ENCODE peak calls at places on chromosomes 4 and X, in ten cellular contexts. I, W, O, R, H, B, E, J, F and K are unnamed samples.

GRCh38 chr4:121800638-121800960 is 524 bp upstream of the EXOSC9 start:
- DNase-seq in I (no peak), B (no peak), O (no peak), J (no peak), R (no peak), F (no peak), W (no peak), H (no peak), E (no peak), K (no peak)

GRCh38 chr4:81632581-81633247 is 161.0 kb upstream of the RASGEF1B start:
- DNase-seq in H (no peak), F (no peak), R (peak; percentile 65), B (no peak), J (peak; percentile 69), E (no peak), O (no peak), W (no peak), I (no peak), K (no peak)

GRCh38 chrX:14865201-14865600 is 7.7 kb downstream of the FANCB start:
- DNase-seq in R (no peak), F (peak; percentile 29), B (no peak), E (no peak), H (no peak), I (no peak), W (no peak), O (no peak), J (no peak), K (no peak)

GRCh38 chr4:146329042-146329716 is 114.8 kb downstream of the REELD1 start:
- DNase-seq in B (no peak), W (no peak), H (no peak), J (peak; percentile 89), E (no peak), F (peak; percentile 83), R (peak; percentile 61), O (no peak), I (no peak), K (no peak)

GRCh38 chr4:99863804-99864203 is 30.4 kb downstream of the LAMTOR3 start:
- DNase-seq in I (no peak), F (peak; percentile 18), B (no peak), J (peak; percentile 25), H (no peak), O (no peak), R (no peak), W (no peak), E (no peak), K (no peak)

GRCh38 chr4:79540143-79540542 is 132.1 kb upstream of the GK2 start:
- DNase-seq in B (no peak), H (no peak), I (no peak), J (no peak), R (no peak), E (no peak), W (no peak), O (no peak), F (no peak), K (no peak)

GRCh38 chr4:136653640-136654406 is 878.5 kb downstream of the PCDH18 start:
- DNase-seq in R (no peak), W (no peak), H (no peak), F (no peak), J (no peak), E (no peak), I (no peak), O (no peak), B (no peak), K (no peak)

GRCh38 chr4:145618210-145618911 is 824 bp upstream of the MMAA start:
- DNase-seq in J (no peak), R (peak; percentile 13), F (no peak), O (no peak), H (no peak), I (peak; percentile 21), E (peak; percentile 43), B (no peak), W (no peak), K (no peak)

GRCh38 chrX:54423161-54423888 is 16.9 kb upstream of the TSR2 start:
- DNase-seq in B (no peak), R (no peak), W (no peak), J (no peak), F (no peak), E (peak; percentile 46), H (peak; percentile 62), O (no peak), I (peak; percentile 39), K (no peak)

GRCh38 chrX:55488559-55489314 is 911 bp downstream of the USP51 start:
- DNase-seq in F (peak; percentile 63), B (no peak), H (peak; percentile 70), R (peak; percentile 5), I (peak; percentile 53), J (peak; percentile 31), W (peak; percentile 73), E (peak; percentile 61), O (peak; percentile 21), K (peak; percentile 88)

GRCh38 chrX:103533428-103534216 is 14.3 kb upstream of the RAB40A start:
- DNase-seq in E (peak; percentile 60), J (peak; percentile 83), W (no peak), B (peak; percentile 26), R (no peak), F (peak; percentile 75), I (peak; percentile 17), O (peak; percentile 71), H (peak; percentile 77), K (peak; percentile 83)

DNA sequence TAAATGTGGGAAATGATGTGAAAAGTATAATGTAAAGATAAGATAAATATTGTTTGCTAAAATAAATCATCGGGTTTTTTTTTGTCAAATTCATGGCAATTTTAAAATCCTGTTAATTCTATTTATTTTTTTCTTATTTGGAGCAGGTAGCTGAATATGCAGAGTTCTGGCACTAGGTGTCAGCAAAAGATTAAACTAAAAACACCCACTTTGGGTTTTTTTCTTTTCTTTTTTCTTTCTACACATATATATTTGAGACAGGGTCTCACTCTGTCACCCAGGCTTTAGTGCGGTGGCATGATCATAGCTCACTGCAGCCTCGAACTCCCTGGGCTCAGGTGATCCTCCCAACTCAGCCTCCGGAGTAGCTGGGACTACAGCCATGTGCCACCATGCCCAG is 6.9 kb upstream of the RAP2C start:
- DNase-seq in H (no peak), F (no peak), B (no peak), O (no peak), W (no peak), I (no peak), E (peak; percentile 17), J (peak; percentile 34), R (no peak), K (no peak)
- TF ChIP-seq CTCF in H (peak; percentile 76), F (peak; percentile 41), B (peak; percentile 21), O (peak; percentile 69), W (peak; percentile 35), I (peak; percentile 36), E (no peak), J (peak; percentile 59), R (peak; percentile 34), K (peak; percentile 8)

GRCh38 chrX:137428251-137428661 is 137.7 kb upstream of the ZIC3 start:
- DNase-seq in J (no peak), H (peak; percentile 49), W (no peak), B (no peak), I (no peak), E (no peak), O (no peak), F (no peak), R (no peak), K (no peak)

GRCh38 chrX:137427813-137428212 is 138.1 kb upstream of the ZIC3 start:
- DNase-seq in J (no peak), E (no peak), B (no peak), I (no peak), R (no peak), W (no peak), O (no peak), F (peak; percentile 12), H (no peak), K (no peak)

GRCh38 chrX:137430301-137430700 is 135.6 kb upstream of the ZIC3 start:
- DNase-seq in F (no peak), J (no peak), O (no peak), W (no peak), E (no peak), I (no peak), B (no peak), H (peak; percentile 42), R (no peak), K (no peak)

GRCh38 chrX:137427061-137427778 is 138.7 kb upstream of the ZIC3 start:
- DNase-seq in H (peak; percentile 39), B (no peak), F (no peak), R (no peak), E (no peak), W (no peak), O (no peak), J (no peak), I (no peak), K (no peak)

GRCh38 chrX:137428777-137429564 is 137.0 kb upstream of the ZIC3 start:
- DNase-seq in I (no peak), E (no peak), B (no peak), H (peak; percentile 43), O (no peak), F (no peak), J (no peak), W (no peak), R (no peak), K (no peak)
- TF ChIP-seq CTCF in I (no peak), E (no peak), B (no peak), H (peak; percentile 60), O (peak; percentile 24), F (peak; percentile 15), J (no peak), W (no peak), R (no peak), K (no peak)

DNA sequence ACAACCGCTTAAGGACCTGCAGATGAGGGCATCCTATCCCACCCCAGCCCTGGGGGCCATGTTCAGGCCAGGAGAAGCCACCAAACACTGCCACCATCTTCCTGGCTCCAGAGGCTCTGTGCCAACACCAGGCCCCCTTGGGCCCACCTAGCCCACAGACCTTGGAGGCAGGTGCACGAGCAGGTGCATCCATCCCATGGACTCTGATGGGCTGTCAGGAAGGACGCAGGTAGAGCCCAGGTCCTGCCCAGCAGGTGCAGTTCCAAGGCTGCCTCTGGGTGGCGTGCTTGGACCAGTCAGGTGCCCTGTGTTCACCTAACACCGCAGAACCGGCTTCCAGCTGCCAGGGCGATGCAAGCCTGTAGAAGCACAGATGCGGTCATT is 22.8 kb upstream of the PDE6B start:
- DNase-seq in R (peak; percentile 49), E (peak; percentile 45), O (peak; percentile 85), H (peak; percentile 93), B (no peak), I (peak; percentile 56), F (no peak), W (peak; percentile 35), J (peak; percentile 80), K (no peak)
- TF ChIP-seq CTCF in R (no peak), E (peak; percentile 57), O (peak; percentile 82), H (peak; percentile 94), B (peak; percentile 45), I (peak; percentile 75), F (no peak), W (peak; percentile 14), J (peak; percentile 73), K (no peak)

GRCh38 chrX:45778621-45779020 is 577.9 kb upstream of the DIPK2B start:
- DNase-seq in E (peak; percentile 58), O (no peak), I (no peak), R (no peak), J (no peak), B (no peak), H (no peak), W (no peak), F (no peak), K (no peak)

GRCh38 chrX:45783002-45783401 is 582.3 kb upstream of the DIPK2B start:
- DNase-seq in J (no peak), B (no peak), H (no peak), E (peak; percentile 36), R (no peak), O (no peak), F (no peak), W (no peak), I (no peak), K (no peak)

GRCh38 chrX:45784590-45784989 is 583.9 kb upstream of the DIPK2B start:
- DNase-seq in F (no peak), W (no peak), H (no peak), J (no peak), B (no peak), I (no peak), E (no peak), R (no peak), O (no peak), K (no peak)

GRCh38 chrX:45781901-45782553 is 581.4 kb upstream of the DIPK2B start:
- DNase-seq in I (no peak), O (no peak), J (peak; percentile 78), F (peak; percentile 73), R (no peak), H (no peak), W (no peak), E (peak; percentile 73), B (no peak), K (no peak)
- TF ChIP-seq CTCF in I (no peak), O (no peak), J (peak; percentile 60), F (peak; percentile 41), R (no peak), H (peak; percentile 20), W (no peak), E (peak; percentile 17), B (no peak), K (no peak)